ENCODE peak calls at places on chromosomes 6 and 20, in six cellular contexts. G, H, V, J, Z and S are unnamed samples.

GRCh38 chr20:10369723-10370090 is 64.3 kb downstream of the MKKS start:
- DNase-seq in H (no peak), G (no peak), Z (no peak), J (no peak), V (no peak), S (peak)

GRCh38 chr6:50278663-50279062 is 228.9 kb upstream of the DEFB112 start:
- DNase-seq in V (no peak), Z (no peak), G (no peak), J (no peak), H (no peak), S (no peak)

GRCh38 chr20:63544241-63544957 is 3.1 kb downstream of the SRMS start:
- DNase-seq in J (no peak), H (no peak), V (no peak), G (no peak), Z (no peak), S (no peak)

GRCh38 chr6:143806282-143807102 is 36.6 kb upstream of the LTV1 start:
- DNase-seq in H (peak), V (peak), Z (no peak), G (no peak), J (no peak), S (peak)

GRCh38 chr20:63787302-63787701 is 43.8 kb downstream of the ZBTB46 start:
- DNase-seq in G (no peak), V (no peak), H (no peak), Z (no peak), J (no peak), S (no peak)

GRCh38 chr6:157763129-157763893 is 59.7 kb upstream of the SNX9 start:
- DNase-seq in H (peak), G (no peak), J (no peak), Z (peak), V (peak), S (peak)

GRCh38 chr6:13695217-13695616 is 16.4 kb downstream of the RANBP9 start:
- DNase-seq in G (no peak), Z (no peak), J (no peak), V (no peak), H (no peak), S (peak)

GRCh38 chr20:49471397-49471796 is 11.1 kb downstream of the KCNB1 start:
- DNase-seq in H (no peak), G (no peak), J (no peak), Z (no peak), V (no peak), S (no peak)

GRCh38 chr20:7770578-7770977 is 169.7 kb downstream of the HAO1 start:
- DNase-seq in H (no peak), V (no peak), G (no peak), Z (peak), J (no peak), S (no peak)

GRCh38 chr6:27237089-27237723 is 10.3 kb upstream of the PRSS16 start:
- DNase-seq in G (no peak), Z (peak), H (peak), V (peak), J (peak), S (peak)

GRCh38 chr6:101626264-101626663 is 232.8 kb downstream of the GRIK2 start:
- DNase-seq in V (no peak), Z (no peak), J (no peak), G (peak), H (no peak), S (no peak)

GRCh38 chr6:163288915-163289314 is 125.6 kb upstream of the QKI start:
- DNase-seq in H (no peak), G (no peak), Z (no peak), V (no peak), J (no peak), S (no peak)